ENCODE peak calls at places on chromosomes 5 and 9, in six cellular contexts. G is IMR-90, D is H9, U is neuronal stem cell, O is mesenchymal stem cell, J is H1. Z is an unnamed sample. For H3K4me1, the result is how much of the 10 kb centered on the place peaks cover.

GRCh38 chr9:91775011-91775707 is 174.9 kb downstream of the ROR2 start:
- DNase-seq in O (peak), G (peak), D (peak), U (peak), J (peak), Z (peak)

GRCh38 chr9:96158909-96159575 is 142.9 kb downstream of the HSD17B3 start:
- DNase-seq in U (no peak), D (no peak), J (no peak), O (no peak), G (no peak), Z (no peak)

GRCh38 chr5:38883842-38884241 is 38.0 kb downstream of the OSMR start:
- DNase-seq in O (no peak), U (no peak), D (no peak), G (no peak), J (no peak), Z (no peak)

GRCh38 chr5:118611332-118611945 is 376.9 kb downstream of the DTWD2 start:
- DNase-seq in G (peak), D (peak), J (peak), O (peak), U (peak), Z (peak)

GRCh38 chr9:76580832-76581231 is 121.8 kb downstream of the GCNT1 start:
- DNase-seq in J (no peak), U (no peak), D (no peak), G (no peak), O (no peak), Z (no peak)

GRCh38 chr9:136143215-136144001 is 24.7 kb upstream of the TMEM250 start:
- DNase-seq in D (peak), J (peak), G (peak), U (no peak), O (peak), Z (no peak)

GRCh38 chr9:116928884-116929283 is 241.8 kb downstream of the TRIM32 start:
- DNase-seq in G (no peak), O (no peak), J (peak), U (no peak), D (peak), Z (no peak)

GRCh38 chr9:37529111-37529510 is 43.4 kb downstream of the POLR1E start:
- DNase-seq in D (no peak), U (no peak), G (no peak), O (no peak), J (no peak), Z (no peak)

GRCh38 chr5:88875609-88876234 is 7.3 kb downstream of the MEF2C start:
- DNase-seq in U (no peak), O (no peak), J (no peak), D (no peak), G (no peak), Z (no peak)

GRCh38 chr5:169576181-169576598 is 7.4 kb upstream of the SPDL1 start:
- DNase-seq in D (no peak), O (peak), J (no peak), U (no peak), G (peak), Z (peak)

GRCh38 chr9:131238402-131239021 is 37.8 kb downstream of the FAM78A start:
- DNase-seq in U (peak), G (peak), O (peak), D (no peak), J (no peak), Z (no peak)

DNA sequence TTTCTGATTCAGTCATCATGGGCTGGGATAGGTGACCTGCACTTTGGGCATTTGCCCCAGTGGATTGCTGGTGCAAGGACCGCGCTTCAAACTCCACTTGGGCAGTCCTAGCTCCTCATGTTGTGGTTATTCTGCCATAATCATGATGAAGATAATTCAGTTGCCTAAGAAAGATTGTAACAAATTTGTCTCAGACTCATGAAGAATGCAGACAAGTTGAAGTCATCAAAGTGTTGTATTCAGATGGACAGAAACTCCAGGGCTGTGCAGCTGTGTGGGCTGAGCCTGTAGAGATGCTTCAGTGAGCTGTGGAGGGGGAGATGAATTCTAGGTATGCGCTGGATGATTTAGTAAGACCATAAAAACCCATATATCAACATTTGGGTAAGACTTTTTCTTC is 38.6 kb downstream of the TARS1 start:
- DNase-seq in D (no peak), O (peak), J (no peak), G (peak), U (no peak), Z (no peak)
- H3K4ac ChIP-seq in D (no peak), O (no peak), J (no peak), G (no peak), U (no peak), Z (no peak)

GRCh38 chr5:143055596-143056330 is 285.6 kb downstream of the ARHGAP26 start:
- DNase-seq in J (no peak), G (peak), D (no peak), U (no peak), O (peak), Z (no peak)

GRCh38 chr5:143053780-143054179 is 283.6 kb downstream of the ARHGAP26 start:
- DNase-seq in G (no peak), O (no peak), J (no peak), D (no peak), U (no peak), Z (no peak)

GRCh38 chr5:143051244-143052058 is 281.3 kb downstream of the ARHGAP26 start:
- DNase-seq in D (no peak), G (peak), O (peak), J (no peak), U (no peak), Z (peak)

GRCh38 chr5:143054480-143054941 is 284.3 kb downstream of the ARHGAP26 start:
- DNase-seq in D (no peak), U (no peak), G (peak), J (no peak), O (no peak), Z (no peak)

DNA sequence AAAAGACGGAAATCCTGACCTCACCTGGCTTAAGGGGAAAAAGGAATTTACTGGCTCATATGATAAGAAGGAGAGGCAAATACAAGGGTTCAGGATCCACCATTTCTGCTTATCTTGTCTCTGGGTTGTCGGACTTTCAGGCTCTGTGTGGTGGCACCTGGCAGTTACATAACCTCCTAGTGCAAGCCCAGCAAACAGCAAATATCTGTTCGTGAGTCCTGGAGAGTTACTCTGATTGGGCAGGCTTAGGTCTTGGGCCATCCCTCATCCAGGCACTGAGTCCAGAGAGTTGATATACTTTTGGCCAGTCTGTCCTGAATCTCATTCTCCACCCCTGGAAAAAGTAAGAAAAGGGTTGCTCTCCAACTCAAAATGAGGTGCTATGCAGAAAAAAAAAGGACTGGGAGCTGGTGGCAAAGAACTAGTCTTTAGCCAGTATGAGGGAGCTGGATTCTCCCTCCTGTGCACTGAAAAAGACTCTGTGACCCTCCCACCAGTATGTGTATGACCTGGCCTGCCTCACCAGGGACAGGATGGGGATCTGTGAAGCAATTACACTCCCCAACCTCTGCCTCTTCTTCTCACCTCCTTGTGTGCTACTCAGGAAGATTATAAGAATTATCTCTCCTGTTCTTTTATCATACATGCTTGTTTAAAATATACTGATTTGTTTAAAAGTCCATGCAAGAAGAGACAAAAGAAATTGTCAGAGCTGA is 282.9 kb downstream of the ARHGAP26 start:
- DNase-seq in U (no peak), G (no peak), J (no peak), O (no peak), D (no peak), Z (no peak)
- H3K4me1 ChIP-seq in U (under half), G (under half), J (under half), O (under half), D (under half), Z (under half)

GRCh38 chr5:120217001-120217400 is 247.1 kb upstream of the PRR16 start:
- DNase-seq in U (no peak), G (no peak), O (no peak), D (no peak), J (no peak), Z (peak)
- H3K14ac ChIP-seq in U (no peak), G (no peak), O (no peak), D (no peak), J (no peak), Z (no peak)

DNA sequence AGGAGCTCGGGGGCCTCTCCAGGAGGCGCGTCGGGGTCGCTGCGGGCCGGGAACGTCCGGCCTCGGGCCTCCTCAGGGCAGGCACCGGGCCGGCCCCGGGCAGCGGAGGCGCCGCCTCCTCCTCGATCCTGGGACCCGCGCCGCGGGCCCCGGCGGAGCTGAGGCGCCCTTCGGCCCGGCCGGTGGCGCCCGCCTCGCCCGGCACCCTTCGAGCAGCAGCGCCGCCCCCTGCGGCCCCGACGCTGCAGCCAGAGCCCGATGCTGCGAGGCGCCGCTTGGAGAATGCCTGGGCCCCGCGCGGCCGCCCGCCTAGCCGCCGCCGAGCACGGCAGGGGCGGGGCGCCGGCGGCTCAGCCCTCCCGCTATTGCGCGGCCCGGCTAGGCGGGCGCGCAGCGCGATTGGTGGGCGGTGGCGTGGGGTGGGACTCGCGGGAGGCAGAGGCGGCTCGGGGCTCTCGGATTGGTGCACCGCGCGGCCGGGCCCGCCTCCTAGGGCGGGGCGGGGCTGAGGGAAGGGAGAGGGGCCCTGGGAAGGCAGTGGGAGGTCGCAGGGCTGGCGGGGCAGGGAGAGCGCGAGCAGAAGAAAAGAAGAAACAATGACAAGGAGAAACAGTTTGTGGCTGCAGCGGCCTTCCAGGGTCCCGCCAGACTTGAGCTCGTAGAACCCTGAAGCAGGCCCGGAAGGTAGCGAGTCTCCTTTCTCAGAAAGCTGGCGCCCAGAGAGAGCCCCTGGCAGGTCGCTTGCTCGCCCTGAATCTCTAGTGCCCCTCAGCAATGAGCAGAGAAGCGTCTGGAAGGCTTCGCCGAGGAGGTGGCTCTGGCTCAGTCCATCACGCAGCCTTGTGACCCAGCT is at the start of gene EEIG1:
- DNase-seq in J (peak), O (peak), D (peak), G (peak), U (peak), Z (peak)
- H3K4ac ChIP-seq in J (peak), O (peak), D (peak), G (peak), U (peak), Z (peak)

GRCh38 chr5:167939686-167940085 is 351.8 kb upstream of the WWC1 start:
- DNase-seq in G (no peak), D (no peak), J (no peak), U (no peak), O (no peak), Z (no peak)
- H3K4me1 ChIP-seq in G (under half), D (under half), J (under half), U (under half), O (under half), Z (under half)

GRCh38 chr9:122383992-122384461 is 13.2 kb downstream of the PTGS1 start:
- DNase-seq in O (no peak), U (no peak), D (no peak), J (no peak), G (peak), Z (no peak)

GRCh38 chr9:122381206-122381950 is 10.6 kb downstream of the PTGS1 start:
- DNase-seq in O (no peak), D (no peak), G (no peak), U (no peak), J (no peak), Z (no peak)

GRCh38 chr9:122386316-122386872 is 15.6 kb downstream of the PTGS1 start:
- DNase-seq in O (no peak), J (peak), D (no peak), U (no peak), G (no peak), Z (no peak)

GRCh38 chr9:122380293-122380692 is 9.5 kb downstream of the PTGS1 start:
- DNase-seq in D (no peak), J (no peak), O (no peak), G (no peak), U (no peak), Z (no peak)

DNA sequence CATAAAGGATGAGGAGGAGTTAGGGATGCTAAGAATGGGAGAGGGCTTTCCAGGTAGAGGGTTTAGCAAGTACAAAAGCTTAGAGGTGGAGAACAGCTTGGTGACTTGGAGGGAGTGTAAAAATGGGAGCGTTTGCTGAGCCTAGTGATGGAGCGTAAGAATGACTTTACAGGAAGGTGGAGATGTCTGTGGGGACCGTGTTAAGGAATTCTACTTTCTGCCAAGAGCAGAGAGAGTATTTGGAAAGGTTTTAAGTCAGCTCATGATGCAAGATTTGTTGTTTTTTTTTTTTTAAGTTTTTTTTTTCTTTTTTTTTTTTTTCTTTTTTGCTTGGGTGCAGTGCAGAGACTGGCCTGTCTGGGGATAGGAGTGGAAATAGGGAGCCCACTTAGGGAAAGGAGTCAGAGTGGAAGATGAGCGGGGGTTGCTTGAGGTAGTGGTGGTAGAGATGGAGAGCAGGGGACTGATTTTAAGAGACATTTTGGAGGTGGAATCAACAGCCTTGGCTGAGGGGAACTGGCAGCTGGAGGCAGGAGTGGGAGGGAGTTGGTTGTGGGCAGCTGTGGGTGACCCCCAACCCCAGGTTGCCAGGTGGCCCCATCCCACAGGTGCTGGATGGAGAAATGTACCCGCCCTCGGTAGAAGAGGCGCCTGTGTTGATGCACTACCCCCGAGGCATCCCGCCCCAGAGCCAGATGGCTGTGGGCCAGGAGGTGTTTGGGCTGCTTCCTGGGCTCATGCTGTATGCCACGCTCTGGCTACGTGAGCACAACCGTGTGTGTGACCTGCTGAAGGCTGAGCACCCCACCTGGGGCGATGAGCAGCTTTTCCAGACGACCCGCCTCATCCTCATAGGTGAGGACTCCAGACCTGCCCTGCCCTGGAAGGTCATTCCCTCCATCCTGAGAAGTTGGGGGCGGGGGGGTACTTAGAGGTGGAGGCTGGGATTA is 12.4 kb downstream of the PTGS1 start:
- DNase-seq in U (no peak), D (no peak), G (peak), O (no peak), J (no peak), Z (no peak)
- H3K14ac ChIP-seq in U (no peak), D (no peak), G (peak), O (no peak), J (no peak), Z (no peak)

GRCh38 chr5:6431214-6432195 is 17.2 kb upstream of the UBE2QL1 start:
- DNase-seq in U (no peak), G (no peak), O (no peak), J (no peak), D (no peak), Z (no peak)
- H3K4ac ChIP-seq in U (no peak), G (no peak), O (no peak), J (no peak), D (no peak), Z (no peak)

GRCh38 chr5:72949481-72949880 is 6.4 kb upstream of the FCHO2 start:
- DNase-seq in U (no peak), D (no peak), J (no peak), O (no peak), G (no peak), Z (no peak)
- H3K4me1 ChIP-seq in U (under half), D (under half), J (under half), O (under half), G (under half), Z (under half)